ENCODE peak calls at places on chromosomes 3 and 15, in seven cellular contexts. I is CD8-positive, alpha-beta memory T cell; S is heart right ventricle; P is kidney; C is fibroblast of lung; U is neuronal stem cell; E is pancreas. J is an unnamed sample. For H3K4me1, the result is how much of the 10 kb centered on the place peaks cover.

GRCh38 chr3:112514527-112515128 is 15.4 kb upstream of the BTLA start:
- DNase-seq in C (peak), U (no peak), S (no peak), E (no peak), I (no peak), P (no peak), J (no peak)

GRCh38 chr15:24862726-24863521 is 91.9 kb upstream of the SNRPN start:
- DNase-seq in U (no peak), P (no peak), C (peak), S (no peak), E (no peak), I (no peak), J (no peak)

GRCh38 chr15:74377831-74378766 is 10.7 kb upstream of the CYP11A1 start:
- DNase-seq in C (no peak), S (no peak), P (no peak), U (no peak), E (no peak), I (no peak), J (no peak)

GRCh38 chr3:159472611-159473010 is 516.0 kb upstream of the IL12A start:
- DNase-seq in C (no peak), U (no peak), E (no peak), S (no peak), P (no peak), I (no peak), J (no peak)

GRCh38 chr15:61227269-61228024 is 1.7 kb downstream of the RORA start:
- DNase-seq in P (peak), I (no peak), E (peak), S (peak), U (peak), C (peak), J (no peak)

GRCh38 chr15:76678766-76679165 is 226.4 kb downstream of the SCAPER start:
- DNase-seq in I (no peak), S (no peak), E (no peak), U (no peak), P (no peak), C (peak), J (no peak)

GRCh38 chr3:11613851-11614491 is 29.7 kb downstream of the VGLL4 start:
- DNase-seq in S (no peak), P (no peak), I (no peak), E (no peak), U (no peak), C (no peak), J (no peak)

GRCh38 chr3:103169289-103169688 is 734.5 kb downstream of the ZPLD1 start:
- DNase-seq in S (no peak), P (no peak), C (peak), I (no peak), E (no peak), U (no peak), J (no peak)

GRCh38 chr3:46396129-46396528 is 10.7 kb downstream of the CCR5AS start:
- DNase-seq in U (no peak), E (no peak), C (no peak), P (no peak), I (no peak), S (no peak), J (peak)

GRCh38 chr15:63833246-63833696 is 477 bp downstream of the HERC1 start:
- DNase-seq in P (peak), S (peak), E (peak), I (peak), C (peak), U (peak), J (peak)

GRCh38 chr3:193831495-193832455 is 238.8 kb downstream of the OPA1 start:
- DNase-seq in C (peak), I (no peak), P (peak), E (no peak), S (no peak), U (no peak), J (no peak)

GRCh38 chr3:147141516-147141915 is 264.8 kb downstream of the ZIC4 start:
- DNase-seq in I (no peak), C (no peak), E (no peak), S (no peak), P (no peak), U (no peak), J (no peak)

GRCh38 chr15:42084465-42085235 is 9.7 kb downstream of the PLA2G4D start:
- DNase-seq in P (peak), S (peak), C (peak), I (peak), E (peak), U (peak), J (peak)

GRCh38 chr3:138334608-138335007 is 5.0 kb upstream of the NME9 start:
- DNase-seq in S (no peak), I (no peak), C (no peak), U (no peak), P (no peak), E (no peak), J (no peak)

GRCh38 chr3:77041156-77041696 is 1.3 kb downstream of the ROBO2 start:
- DNase-seq in U (no peak), E (no peak), S (no peak), P (no peak), C (no peak), I (no peak), J (no peak)

GRCh38 chr3:77038928-77039605 is 832 bp upstream of the ROBO2 start:
- DNase-seq in E (no peak), C (peak), P (no peak), I (no peak), S (no peak), U (peak), J (peak)

GRCh38 chr3:77038468-77038927 is 1.4 kb upstream of the ROBO2 start:
- DNase-seq in E (peak), S (peak), P (peak), I (no peak), U (peak), C (peak), J (peak)

GRCh38 chr3:77041756-77042155 is 1.9 kb downstream of the ROBO2 start:
- DNase-seq in P (no peak), S (no peak), E (no peak), I (no peak), C (no peak), U (no peak), J (no peak)

GRCh38 chr3:77039606-77040553 is at the start of gene ROBO2:
- DNase-seq in S (no peak), E (peak), C (peak), U (peak), P (peak), I (no peak), J (peak)
- H3K4me3 ChIP-seq in S (peak), E (peak), C (peak), U (peak), P (peak), I (no peak), J (peak)

DNA sequence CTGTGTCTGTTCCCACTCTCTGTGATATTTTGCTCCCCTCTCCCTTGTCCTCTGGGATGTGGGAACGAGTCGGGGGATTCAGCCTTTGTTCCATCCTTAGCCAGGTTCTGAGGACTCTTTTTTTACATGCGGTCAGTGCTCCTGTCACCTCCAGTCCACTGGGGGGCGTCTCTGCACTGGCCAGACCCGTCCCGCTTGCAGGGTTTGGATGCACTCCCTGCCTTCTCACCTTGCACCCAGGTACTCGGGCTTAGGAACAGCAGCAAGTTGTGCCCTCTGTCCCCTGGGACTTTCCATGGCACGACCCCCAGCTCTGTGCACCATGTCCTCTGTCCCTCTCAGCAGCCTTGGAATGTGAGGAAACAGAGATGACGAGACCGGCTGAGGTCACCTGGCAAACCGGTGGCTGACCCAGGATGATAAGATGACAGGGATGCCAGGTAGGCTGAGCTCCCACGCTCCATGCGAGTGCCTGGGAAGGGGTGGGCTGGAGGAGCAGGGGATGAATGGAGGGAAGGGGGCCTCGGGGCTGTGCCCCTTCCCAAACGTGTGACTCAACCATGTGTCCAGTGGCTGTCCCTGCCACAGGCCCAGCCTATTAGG is 27.3 kb upstream of the FGD5 start:
- DNase-seq in P (no peak), U (peak), S (peak), I (peak), E (peak), C (peak), J (peak)
- H3K4me1 ChIP-seq in P (under half), U (under half), S (under half), I (under half), E (under half), C (under half), J (under half)

GRCh38 chr3:50317303-50317702 is 5.2 kb downstream of the HYAL2 start:
- DNase-seq in P (peak), I (no peak), E (no peak), S (no peak), C (no peak), U (no peak), J (peak)

GRCh38 chr3:50318615-50319014 is 3.9 kb downstream of the HYAL2 start:
- DNase-seq in U (no peak), C (no peak), P (no peak), S (no peak), I (no peak), E (no peak), J (no peak)

GRCh38 chr3:50316657-50317242 is 5.8 kb downstream of the HYAL2 start:
- DNase-seq in E (no peak), C (peak), I (peak), S (no peak), P (peak), U (no peak), J (peak)

GRCh38 chr3:50319181-50319871 is 3.2 kb downstream of the HYAL2 start:
- DNase-seq in E (no peak), U (no peak), S (no peak), C (no peak), I (no peak), P (no peak), J (no peak)

GRCh38 chr3:50318163-50318562 is 4.4 kb downstream of the HYAL2 start:
- DNase-seq in P (no peak), S (no peak), I (no peak), E (no peak), C (no peak), U (no peak), J (no peak)
- H3K4me3 ChIP-seq in P (peak), S (peak), I (no peak), E (no peak), C (no peak), U (no peak), J (no peak)

DNA sequence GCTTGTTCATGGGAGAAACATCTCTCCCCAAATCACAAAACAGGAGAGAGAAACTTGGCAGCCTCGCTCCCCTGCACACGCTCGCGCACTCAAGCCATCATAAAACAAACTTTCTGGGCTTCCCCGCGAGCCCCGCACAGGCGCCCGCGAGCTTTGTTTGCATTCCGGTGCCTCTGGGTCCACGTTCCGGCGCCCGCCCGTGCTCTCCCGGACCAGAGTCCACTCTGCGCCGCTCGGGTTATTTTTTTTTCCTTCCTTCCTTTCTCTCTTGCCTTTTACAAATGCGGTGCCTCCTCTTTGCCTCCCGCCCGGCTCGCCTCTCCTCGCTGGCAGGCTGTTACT is 363 bp downstream of the MAGI1 start:
- DNase-seq in I (no peak), C (no peak), S (no peak), U (no peak), P (no peak), E (no peak), J (peak)
- H3K4me1 ChIP-seq in I (under half), C (under half), S (under half), U (under half), P (under half), E (under half), J (under half)

GRCh38 chr3:141663993-141664392 is 74.1 kb upstream of the RNF7 start:
- DNase-seq in I (no peak), S (no peak), E (no peak), P (no peak), U (no peak), C (peak), J (no peak)

GRCh38 chr3:141661229-141662196 is 76.6 kb upstream of the RNF7 start:
- DNase-seq in P (no peak), I (no peak), E (no peak), C (no peak), U (no peak), S (no peak), J (no peak)

GRCh38 chr3:141656771-141657170 is 81.3 kb upstream of the RNF7 start:
- DNase-seq in S (no peak), C (peak), P (no peak), I (no peak), U (no peak), E (no peak), J (no peak)

GRCh38 chr3:141659821-141660597 is 78.1 kb upstream of the RNF7 start:
- DNase-seq in U (peak), I (no peak), S (peak), C (peak), P (peak), E (peak), J (peak)

GRCh38 chr3:141660598-141660947 is 77.5 kb upstream of the RNF7 start:
- DNase-seq in C (no peak), I (no peak), S (no peak), P (no peak), U (no peak), E (no peak), J (no peak)
- H3K4me3 ChIP-seq in C (peak), I (no peak), S (peak), P (peak), U (no peak), E (peak), J (peak)

DNA sequence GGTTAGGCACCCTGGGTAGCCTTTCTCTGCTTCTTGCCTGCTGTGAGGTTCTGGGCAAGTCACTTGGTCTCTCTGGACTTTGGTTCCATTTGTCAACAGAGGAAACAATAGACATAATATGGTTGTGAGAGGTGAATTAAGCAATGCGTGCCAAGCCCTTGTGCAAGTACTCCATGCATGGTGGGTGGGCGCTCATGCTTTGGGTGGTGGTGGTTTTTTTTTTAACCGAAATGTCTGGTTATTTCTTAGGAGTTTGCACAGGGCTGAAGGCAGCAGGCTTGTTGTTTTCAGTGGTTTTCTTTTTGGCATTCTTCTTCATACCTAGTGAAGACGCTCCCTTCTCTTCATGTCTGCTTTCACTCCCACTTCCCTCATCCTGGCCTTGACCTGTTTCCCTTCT is 84.2 kb upstream of the LRTM1 start:
- DNase-seq in E (no peak), U (no peak), P (no peak), S (no peak), I (no peak), C (no peak), J (no peak)
- H3K4me1 ChIP-seq in E (under half), U (under half), P (under half), S (under half), I (under half), C (under half), J (under half)

GRCh38 chr3:182971637-182972036 is 8.7 kb downstream of the DCUN1D1 start:
- DNase-seq in U (no peak), C (peak), P (no peak), I (no peak), E (no peak), S (no peak), J (no peak)

GRCh38 chr3:182969853-182970252 is 10.5 kb downstream of the DCUN1D1 start:
- DNase-seq in P (no peak), S (no peak), U (no peak), I (no peak), E (no peak), C (no peak), J (no peak)

GRCh38 chr3:182967218-182968204 is 12.8 kb downstream of the DCUN1D1 start:
- DNase-seq in C (no peak), E (no peak), U (no peak), I (no peak), S (no peak), P (no peak), J (no peak)

GRCh38 chr3:182970811-182971418 is 9.4 kb downstream of the DCUN1D1 start:
- DNase-seq in U (no peak), P (no peak), I (no peak), S (no peak), C (no peak), E (no peak), J (no peak)

DNA sequence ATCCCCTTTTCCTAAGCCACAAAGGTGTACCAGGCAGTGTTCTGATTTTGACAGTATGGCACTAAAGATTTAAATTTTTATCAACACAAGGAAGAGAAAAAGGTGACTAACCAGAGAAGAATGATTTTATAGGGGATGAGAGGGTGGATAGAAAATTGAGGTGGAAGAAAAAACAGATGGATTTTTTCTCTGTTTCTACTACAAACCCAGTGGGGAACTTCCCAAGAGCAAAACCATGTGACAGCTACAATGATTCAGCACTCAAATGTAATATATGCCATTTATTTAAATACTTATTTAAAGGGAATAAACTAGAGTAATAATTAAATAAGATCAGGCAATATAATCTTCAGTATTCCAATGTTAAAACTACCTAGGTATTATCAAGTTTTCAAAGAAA is 11.1 kb downstream of the DCUN1D1 start:
- DNase-seq in U (no peak), E (no peak), S (no peak), C (peak), I (no peak), P (no peak), J (no peak)
- H3K4me3 ChIP-seq in U (no peak), E (no peak), S (no peak), C (no peak), I (no peak), P (no peak), J (no peak)

DNA sequence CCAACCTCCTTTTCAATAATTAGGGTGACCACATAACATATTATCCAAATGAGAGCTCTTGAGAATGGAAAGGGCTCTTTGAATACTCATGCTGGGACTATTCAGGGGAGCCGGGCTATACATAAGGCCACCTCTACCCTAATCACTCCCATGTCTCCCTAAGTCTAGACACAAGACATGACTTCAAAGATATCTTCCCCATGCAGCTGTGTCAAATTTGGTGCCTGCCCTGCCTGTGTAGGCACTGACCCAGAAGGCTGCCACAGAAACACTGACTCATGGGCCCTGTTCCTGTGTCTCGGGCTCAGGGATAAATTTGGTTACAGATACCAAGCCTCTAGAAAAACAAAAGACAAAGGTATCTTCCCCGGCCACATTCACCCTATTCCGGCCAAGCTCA is 70.3 kb downstream of the MYLK start:
- DNase-seq in U (no peak), I (no peak), P (no peak), S (peak), E (no peak), C (peak), J (no peak)
- H3K4me1 ChIP-seq in U (under half), I (under half), P (under half), S (under half), E (under half), C (under half), J (under half)

J was measured in Peyer's patch.